ENCODE peak calls at places on chromosomes 13 and 19, in five cellular contexts. O is HepG2, E is WTC11, X is A549, H is GM12878. Y is an unnamed sample.

GRCh38 chr19:11373166-11373884 is 1.1 kb upstream of the SWSAP1 start:
- DNase-seq in H (no peak), X (no peak), E (peak), O (no peak), Y (no peak)

GRCh38 chr13:97496511-97496910 is 62.5 kb downstream of the RAP2A start:
- DNase-seq in E (no peak), H (no peak), X (no peak), O (no peak), Y (no peak)

GRCh38 chr13:34152996-34153395 is 335.0 kb downstream of the RFC3 start:
- DNase-seq in X (no peak), H (no peak), E (no peak), O (no peak), Y (no peak)

GRCh38 chr19:55283548-55284393 is at the start of gene BRSK1:
- DNase-seq in H (no peak), O (no peak), X (no peak), E (peak), Y (peak)

GRCh38 chr13:111317571-111318360 is 2.7 kb upstream of the TEX29 start:
- DNase-seq in H (no peak), X (no peak), E (no peak), O (no peak), Y (no peak)

GRCh38 chr19:13507053-13507611 is 853 bp upstream of the CACNA1A start:
- DNase-seq in O (no peak), H (no peak), X (no peak), E (peak), Y (no peak)

GRCh38 chr19:55256562-55257460 is 2.0 kb downstream of the PPP6R1 start:
- DNase-seq in X (no peak), H (no peak), O (peak), E (no peak), Y (no peak)

GRCh38 chr13:27997904-27998522 is 9.5 kb upstream of the URAD start:
- DNase-seq in H (no peak), E (peak), O (peak), X (peak), Y (peak)

GRCh38 chr13:74409551-74409950 is 275.3 kb upstream of the KLF12 start:
- DNase-seq in O (no peak), X (no peak), E (no peak), H (no peak), Y (no peak)

GRCh38 chr19:34676697-34677385 is at the start of gene SCGB2B2:
- DNase-seq in O (no peak), X (peak), E (no peak), H (peak), Y (no peak)
- TF ChIP-seq ESRRA in O (no peak), X (no peak), E (no peak), H (no peak), Y (no peak)

DNA sequence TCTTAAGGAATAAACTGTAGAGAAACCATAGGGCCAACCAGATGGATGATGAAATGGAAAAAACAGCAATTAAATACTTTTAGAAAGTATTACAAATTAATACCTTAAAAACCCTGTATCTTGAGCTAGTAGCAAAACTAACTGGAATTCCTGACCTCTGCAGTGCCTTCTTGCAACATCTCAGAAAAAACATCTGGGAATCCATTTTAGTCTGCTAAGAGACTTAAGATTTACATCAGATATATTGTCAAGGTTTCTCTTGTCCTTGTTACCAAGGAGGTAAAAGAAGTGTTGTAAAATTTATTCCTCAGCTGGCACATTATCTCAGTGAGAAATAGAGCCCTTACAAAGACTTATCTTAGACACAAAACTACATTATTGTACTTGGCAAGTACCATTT is 18.5 kb downstream of the KCNRG start:
- DNase-seq in X (no peak), H (no peak), O (no peak), E (no peak), Y (no peak)
- TF ChIP-seq ESRRA in X (no peak), H (no peak), O (no peak), E (no peak), Y (no peak)

GRCh38 chr19:58385313-58386165 is 1.5 kb upstream of the RPS5 start:
- DNase-seq in H (no peak), O (no peak), E (no peak), X (no peak), Y (no peak)
- TF ChIP-seq ESRRA in H (no peak), O (no peak), E (no peak), X (no peak), Y (no peak)

GRCh38 chr13:114101325-114101821 is 31.1 kb downstream of the RASA3 start:
- DNase-seq in O (no peak), H (no peak), X (no peak), E (peak), Y (no peak)
- TF ChIP-seq ESRRA in O (no peak), H (no peak), X (no peak), E (no peak), Y (no peak)

GRCh38 chr19:19498255-19498991 is 16.9 kb downstream of the TSSK6 start:
- DNase-seq in X (no peak), O (no peak), H (no peak), E (no peak), Y (no peak)
- TF ChIP-seq ESRRA in X (no peak), O (no peak), H (no peak), E (no peak), Y (no peak)

GRCh38 chr19:17431417-17431816 is 11.6 kb downstream of the MVB12A start:
- DNase-seq in H (no peak), X (no peak), E (no peak), O (no peak), Y (no peak)
- TF ChIP-seq ESRRA in H (no peak), X (no peak), E (no peak), O (no peak), Y (no peak)

DNA sequence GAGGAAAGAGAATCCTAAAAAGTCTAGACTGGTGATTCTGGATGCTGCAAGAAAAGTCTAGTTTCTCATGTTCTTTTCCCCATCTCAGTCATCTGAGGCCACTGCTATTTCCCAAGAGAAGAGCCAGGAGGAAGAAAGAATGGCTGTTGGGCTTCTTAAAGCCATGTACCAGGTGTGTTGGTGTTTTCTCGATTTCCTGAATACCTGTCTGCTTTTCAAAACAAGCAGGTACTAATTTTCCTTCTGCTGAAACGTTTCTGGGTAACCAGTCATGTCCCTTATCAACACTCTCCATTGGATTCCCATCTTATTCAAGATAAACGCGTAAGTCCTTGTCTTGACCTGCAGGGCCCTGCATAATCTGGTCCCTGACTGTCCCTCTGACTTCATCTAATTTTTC is 1.1 kb downstream of the ZNF570 start:
- DNase-seq in X (no peak), O (no peak), E (no peak), H (no peak), Y (no peak)
- TF ChIP-seq ESRRA in X (no peak), O (no peak), E (no peak), H (no peak), Y (no peak)